ENCODE peak calls at places on chromosomes 11 and 22, in five cellular contexts. One of them, this sample, is unnamed.

GRCh38 chr22:23691748-23692423 is 1.1 kb downstream of the RGL4 start:
- DNase-seq in BE2C: no peak
- DNase-seq in fibroblast of mammary gland: no peak
- DNase-seq in epithelial cell of esophagus: no peak
- DNase-seq in cardiac fibroblast: no peak
- DNase-seq in this sample: no peak

GRCh38 chr22:49880281-49880680 is 26.6 kb downstream of the ZBED4 start:
- DNase-seq in fibroblast of mammary gland: no peak
- DNase-seq in epithelial cell of esophagus: no peak
- DNase-seq in BE2C: no peak
- DNase-seq in cardiac fibroblast: no peak
- DNase-seq in this sample: no peak

GRCh38 chr11:69492201-69492991 is 10.9 kb downstream of the LINC01488 start:
- DNase-seq in cardiac fibroblast: no peak
- DNase-seq in epithelial cell of esophagus: no peak
- DNase-seq in BE2C: no peak
- DNase-seq in fibroblast of mammary gland: peak
- DNase-seq in this sample: no peak

GRCh38 chr11:77590194-77590591 is 440 bp downstream of the AQP11 start:
- DNase-seq in cardiac fibroblast: peak
- DNase-seq in BE2C: no peak
- DNase-seq in fibroblast of mammary gland: peak
- DNase-seq in epithelial cell of esophagus: peak
- DNase-seq in this sample: peak

GRCh38 chr11:93870616-93871015 is 20.2 kb upstream of the VSTM5 start:
- DNase-seq in fibroblast of mammary gland: no peak
- DNase-seq in BE2C: no peak
- DNase-seq in epithelial cell of esophagus: no peak
- DNase-seq in cardiac fibroblast: no peak
- DNase-seq in this sample: no peak

GRCh38 chr11:91394718-91395414 is 829.8 kb upstream of the FAT3 start:
- DNase-seq in BE2C: peak
- DNase-seq in epithelial cell of esophagus: peak
- DNase-seq in fibroblast of mammary gland: no peak
- DNase-seq in cardiac fibroblast: no peak
- DNase-seq in this sample: no peak

GRCh38 chr22:45793161-45793560 is 121.5 kb downstream of the ATXN10 start:
- DNase-seq in epithelial cell of esophagus: no peak
- DNase-seq in BE2C: no peak
- DNase-seq in cardiac fibroblast: no peak
- DNase-seq in fibroblast of mammary gland: no peak
- DNase-seq in this sample: no peak

GRCh38 chr22:19125011-19125410 is 2.8 kb upstream of the DGCR2 start:
- DNase-seq in epithelial cell of esophagus: no peak
- DNase-seq in fibroblast of mammary gland: no peak
- DNase-seq in cardiac fibroblast: no peak
- DNase-seq in BE2C: no peak
- DNase-seq in this sample: no peak

GRCh38 chr11:43687120-43687791 is 6.7 kb downstream of the HSD17B12 start:
- DNase-seq in epithelial cell of esophagus: peak
- DNase-seq in cardiac fibroblast: peak
- DNase-seq in fibroblast of mammary gland: peak
- DNase-seq in BE2C: no peak
- DNase-seq in this sample: peak

GRCh38 chr22:42257386-42257785 is 13.1 kb downstream of the TCF20 start:
- DNase-seq in fibroblast of mammary gland: no peak
- DNase-seq in epithelial cell of esophagus: no peak
- DNase-seq in cardiac fibroblast: no peak
- DNase-seq in BE2C: no peak
- DNase-seq in this sample: no peak

GRCh38 chr22:37750596-37751162 is 53.8 kb downstream of the TRIOBP start:
- DNase-seq in fibroblast of mammary gland: no peak
- DNase-seq in epithelial cell of esophagus: no peak
- DNase-seq in cardiac fibroblast: no peak
- DNase-seq in BE2C: peak
- DNase-seq in this sample: no peak
- H3K4me3 ChIP-seq in fibroblast of mammary gland: no peak
- H3K4me3 ChIP-seq in epithelial cell of esophagus: no peak
- H3K4me3 ChIP-seq in cardiac fibroblast: no peak
- H3K4me3 ChIP-seq in BE2C: no peak
- H3K4me3 ChIP-seq in this sample: no peak

GRCh38 chr22:30326704-30327362 is at the start of gene TBC1D10A:
- DNase-seq in cardiac fibroblast: peak
- DNase-seq in epithelial cell of esophagus: peak
- DNase-seq in BE2C: peak
- DNase-seq in fibroblast of mammary gland: peak
- DNase-seq in this sample: peak

GRCh38 chr22:30324008-30324730 is 2.6 kb downstream of the TBC1D10A start:
- DNase-seq in BE2C: no peak
- DNase-seq in cardiac fibroblast: peak
- DNase-seq in fibroblast of mammary gland: peak
- DNase-seq in epithelial cell of esophagus: no peak
- DNase-seq in this sample: no peak

GRCh38 chr22:30325724-30326703 is 727 bp downstream of the TBC1D10A start:
- DNase-seq in cardiac fibroblast: peak
- DNase-seq in fibroblast of mammary gland: no peak
- DNase-seq in BE2C: no peak
- DNase-seq in epithelial cell of esophagus: no peak
- DNase-seq in this sample: no peak

GRCh38 chr22:30327864-30328345 is 1.2 kb upstream of the TBC1D10A start:
- DNase-seq in fibroblast of mammary gland: no peak
- DNase-seq in BE2C: no peak
- DNase-seq in cardiac fibroblast: no peak
- DNase-seq in epithelial cell of esophagus: peak
- DNase-seq in this sample: no peak

DNA sequence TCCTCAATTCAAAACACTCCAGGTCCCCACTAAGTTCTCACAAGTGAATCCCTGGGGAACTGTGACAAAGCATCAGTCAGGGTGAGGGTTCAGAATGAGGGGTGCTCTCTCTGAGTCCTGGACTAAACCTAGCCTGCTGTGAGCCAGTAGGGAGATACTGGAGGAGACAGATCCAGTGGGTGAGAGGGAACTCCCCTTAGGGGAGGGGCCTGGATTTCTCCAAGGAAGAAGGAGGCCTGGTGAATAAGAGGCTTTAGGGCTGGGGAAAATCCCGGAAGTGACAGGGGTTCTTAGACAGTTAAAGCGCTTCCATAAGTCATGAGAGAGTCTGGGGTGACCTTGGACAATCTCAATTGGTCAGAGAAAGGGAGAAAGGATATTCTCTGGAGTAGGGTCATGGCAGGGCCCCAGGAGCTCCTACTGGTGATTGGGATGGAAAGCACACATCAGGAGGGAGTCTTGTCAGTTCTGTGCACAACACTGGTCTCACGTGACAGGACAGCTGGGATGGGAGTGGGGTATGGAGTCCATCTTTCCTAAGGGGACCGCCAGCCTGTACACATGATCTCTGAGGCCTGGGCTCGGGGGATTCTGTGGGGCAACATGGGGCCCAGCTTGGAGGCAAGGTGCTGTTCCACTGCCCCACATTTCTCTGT is 1.5 kb downstream of the TBC1D10A start:
- DNase-seq in fibroblast of mammary gland: peak
- DNase-seq in BE2C: no peak
- DNase-seq in cardiac fibroblast: peak
- DNase-seq in epithelial cell of esophagus: peak
- DNase-seq in this sample: no peak
- H3K4me3 ChIP-seq in fibroblast of mammary gland: peak
- H3K4me3 ChIP-seq in BE2C: no peak
- H3K4me3 ChIP-seq in cardiac fibroblast: peak
- H3K4me3 ChIP-seq in epithelial cell of esophagus: peak
- H3K4me3 ChIP-seq in this sample: peak

DNA sequence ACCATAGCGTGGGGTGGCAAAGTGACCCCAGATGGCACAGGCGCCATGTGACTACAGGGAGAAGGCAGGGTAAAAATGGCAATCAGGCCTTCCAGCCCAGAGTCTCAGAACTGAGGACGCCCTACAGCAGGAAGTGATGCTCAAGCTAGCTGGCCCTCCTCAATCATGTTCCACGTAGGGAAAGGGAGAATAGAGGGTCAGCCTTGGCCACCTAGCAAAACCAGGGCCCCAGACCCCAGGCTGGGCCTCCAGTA is 978 bp upstream of the ANKRD13D start:
- DNase-seq in epithelial cell of esophagus: no peak
- DNase-seq in BE2C: no peak
- DNase-seq in fibroblast of mammary gland: no peak
- DNase-seq in cardiac fibroblast: no peak
- DNase-seq in this sample: no peak
- H3K4me3 ChIP-seq in epithelial cell of esophagus: peak
- H3K4me3 ChIP-seq in BE2C: peak
- H3K4me3 ChIP-seq in fibroblast of mammary gland: peak
- H3K4me3 ChIP-seq in cardiac fibroblast: peak
- H3K4me3 ChIP-seq in this sample: peak

GRCh38 chr11:113505046-113505445 is 29.8 kb upstream of the DRD2 start:
- DNase-seq in BE2C: no peak
- DNase-seq in cardiac fibroblast: peak
- DNase-seq in fibroblast of mammary gland: no peak
- DNase-seq in epithelial cell of esophagus: no peak
- DNase-seq in this sample: no peak

GRCh38 chr11:113505541-113506375 is 30.6 kb upstream of the DRD2 start:
- DNase-seq in BE2C: peak
- DNase-seq in cardiac fibroblast: peak
- DNase-seq in fibroblast of mammary gland: peak
- DNase-seq in epithelial cell of esophagus: peak
- DNase-seq in this sample: peak

GRCh38 chr11:113506893-113507292 is 31.7 kb upstream of the DRD2 start:
- DNase-seq in epithelial cell of esophagus: no peak
- DNase-seq in BE2C: no peak
- DNase-seq in fibroblast of mammary gland: no peak
- DNase-seq in cardiac fibroblast: peak
- DNase-seq in this sample: no peak

GRCh38 chr11:113506461-113506860 is 31.3 kb upstream of the DRD2 start:
- DNase-seq in epithelial cell of esophagus: no peak
- DNase-seq in BE2C: no peak
- DNase-seq in cardiac fibroblast: no peak
- DNase-seq in fibroblast of mammary gland: no peak
- DNase-seq in this sample: no peak

GRCh38 chr11:113507341-113507740 is 32.1 kb upstream of the DRD2 start:
- DNase-seq in cardiac fibroblast: no peak
- DNase-seq in fibroblast of mammary gland: no peak
- DNase-seq in epithelial cell of esophagus: no peak
- DNase-seq in BE2C: no peak
- DNase-seq in this sample: no peak
- H3K4me3 ChIP-seq in cardiac fibroblast: no peak
- H3K4me3 ChIP-seq in fibroblast of mammary gland: no peak
- H3K4me3 ChIP-seq in epithelial cell of esophagus: no peak
- H3K4me3 ChIP-seq in BE2C: no peak
- H3K4me3 ChIP-seq in this sample: no peak